ENCODE peak calls at places on chromosomes 2 and 18, in nine cellular contexts. Q is A549, C is H54, U is HepG2, M is body of pancreas, V is heart left ventricle, H is transverse colon, D is sigmoid colon, A is ovary. N is an unnamed sample.

GRCh38 chr18:74546751-74547530 is 12.6 kb downstream of the CNDP1 start:
- DNase-seq in Q (no peak), C (peak; percentile 2), U (no peak), M (peak; percentile 37), V (peak; percentile 68), H (no peak), D (no peak), A (no peak), N (no peak)

GRCh38 chr2:179031731-179032408 is 18.1 kb downstream of the CCDC141 start:
- DNase-seq in Q (no peak), C (no peak), U (no peak), M (no peak), V (no peak), H (no peak), D (no peak), A (no peak), N (no peak)

GRCh38 chr2:25098558-25099486 is 56.9 kb downstream of the EFR3B start:
- DNase-seq in Q (peak; percentile 35), C (no peak), U (no peak), M (peak; percentile 21), V (peak; percentile 62), H (peak; percentile 8), D (peak; percentile 83), A (peak; percentile 57), N (no peak)

GRCh38 chr2:198296665-198297308 is 492.4 kb downstream of the PLCL1 start:
- DNase-seq in Q (peak; percentile 26), C (no peak), U (peak; percentile 59), M (peak; percentile 60), V (peak; percentile 41), H (peak; percentile 40), D (no peak), A (peak; percentile 67), N (peak; percentile 53)

GRCh38 chr2:131010566-131010965 is 82.7 kb downstream of the FAM168B start:
- DNase-seq in Q (no peak), C (no peak), U (no peak), M (no peak), V (no peak), H (no peak), D (no peak), A (no peak), N (no peak)

GRCh38 chr2:42752299-42752698 is 11.6 kb downstream of the OXER1 start:
- DNase-seq in Q (no peak), C (no peak), U (no peak), M (peak; percentile 58), V (no peak), H (no peak), D (no peak), A (no peak), N (no peak)

GRCh38 chr2:235570256-235570655 is 76.4 kb downstream of the AGAP1 start:
- DNase-seq in Q (no peak), C (no peak), U (peak; percentile 28), M (no peak), V (no peak), H (no peak), D (no peak), A (no peak), N (no peak)

GRCh38 chr18:13612111-13612997 is 114.0 kb downstream of the FAM210A start:
- DNase-seq in Q (no peak), C (no peak), U (no peak), M (peak; percentile 22), V (no peak), H (peak; percentile 69), D (peak; percentile 57), A (no peak), N (no peak)

GRCh38 chr2:128300621-128301020 is 18.0 kb downstream of the HS6ST1 start:
- DNase-seq in Q (no peak), C (no peak), U (no peak), M (no peak), V (no peak), H (no peak), D (no peak), A (peak; percentile 18), N (no peak)

GRCh38 chr2:241184901-241185300 is 3.6 kb upstream of the ANO7 start:
- DNase-seq in Q (no peak), C (no peak), U (no peak), M (no peak), V (no peak), H (no peak), D (no peak), A (no peak), N (no peak)

GRCh38 chr2:20675701-20676352 is 8.9 kb downstream of the GDF7 start:
- DNase-seq in Q (no peak), C (no peak), U (peak; percentile 78), M (peak; percentile 37), V (no peak), H (peak; percentile 72), D (no peak), A (no peak), N (no peak)

GRCh38 chr2:40348038-40348437 is 103.9 kb downstream of the SLC8A1 start:
- DNase-seq in Q (no peak), C (no peak), U (no peak), M (no peak), V (no peak), H (no peak), D (no peak), A (no peak), N (no peak)

GRCh38 chr2:62570861-62571698 is 65.1 kb upstream of the TMEM17 start:
- DNase-seq in Q (peak; percentile 58), C (no peak), U (no peak), M (peak; percentile 58), V (no peak), H (peak; percentile 40), D (peak; percentile 67), A (no peak), N (no peak)

GRCh38 chr2:218128781-218129478 is 3.1 kb downstream of the CXCR2 start:
- DNase-seq in Q (no peak), C (no peak), U (no peak), M (no peak), V (no peak), H (no peak), D (no peak), A (no peak), N (no peak)

GRCh38 chr2:226795281-226796011 is 4.2 kb downstream of the IRS1 start:
- DNase-seq in Q (no peak), C (no peak), U (no peak), M (no peak), V (peak; percentile 29), H (no peak), D (peak; percentile 77), A (peak; percentile 49), N (no peak)

GRCh38 chr2:213202006-213202405 is 50.6 kb upstream of the IKZF2 start:
- DNase-seq in Q (no peak), C (no peak), U (no peak), M (peak; percentile 6), V (no peak), H (no peak), D (no peak), A (no peak), N (no peak)

GRCh38 chr18:44943201-44943881 is 262.7 kb downstream of the SETBP1 start:
- DNase-seq in Q (no peak), C (no peak), U (no peak), M (peak; percentile 42), V (no peak), H (no peak), D (no peak), A (no peak), N (no peak)

DNA sequence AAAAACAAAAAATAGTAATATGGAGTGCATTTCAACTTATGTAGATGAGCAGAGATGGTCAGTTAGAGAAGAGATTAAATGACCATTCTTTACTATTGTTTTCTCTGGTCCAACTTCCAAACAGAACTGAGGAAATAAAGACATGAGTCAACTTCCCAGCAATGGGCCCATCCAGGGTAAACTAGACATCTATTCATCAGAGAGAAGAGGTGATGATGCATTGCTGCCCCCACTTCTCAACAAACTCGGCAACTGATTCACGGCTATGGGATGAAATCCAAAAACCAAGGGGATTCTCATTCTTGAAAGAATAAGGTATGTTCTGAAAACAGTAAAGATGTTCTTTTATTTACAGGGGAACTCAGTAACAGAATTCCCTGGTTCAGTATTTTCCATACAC is 190.7 kb downstream of the RDH14 start:
- DNase-seq in Q (no peak), C (no peak), U (no peak), M (no peak), V (no peak), H (no peak), D (no peak), A (no peak), N (no peak)
- TF ChIP-seq POLR2A in Q (no peak), C (no peak), U (no peak), M (no peak), V (no peak), H (no peak), D (no peak), A (no peak), N (no peak)

DNA sequence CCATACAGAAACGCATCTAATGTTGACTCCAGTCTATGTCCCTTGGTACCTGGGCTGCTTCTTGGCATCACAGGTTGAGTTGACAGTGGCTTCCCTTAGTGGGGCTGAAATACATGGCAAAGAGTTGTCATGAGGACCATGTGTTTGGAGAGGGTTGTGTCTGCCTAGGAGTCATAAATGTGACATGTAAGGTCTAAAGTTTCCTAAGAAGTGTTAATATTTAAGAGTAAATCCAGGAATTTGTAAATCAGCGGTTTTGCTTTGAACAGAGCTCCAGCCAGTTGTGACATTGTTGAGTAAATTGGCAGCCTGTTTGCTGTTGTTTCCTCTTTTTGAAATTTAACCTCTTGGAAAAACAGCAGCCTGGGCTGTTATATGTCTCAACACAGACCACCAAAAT is 68.5 kb upstream of the RND3 start:
- DNase-seq in Q (no peak), C (no peak), U (no peak), M (no peak), V (no peak), H (no peak), D (no peak), A (no peak), N (no peak)
- TF ChIP-seq POLR2A in Q (no peak), C (no peak), U (no peak), M (no peak), V (no peak), H (no peak), D (no peak), A (no peak), N (no peak)

GRCh38 chr18:9708057-9708881 is at the start of gene RAB31:
- DNase-seq in Q (peak; percentile 44), C (peak; percentile 78), U (no peak), M (peak; percentile 61), V (peak; percentile 86), H (peak; percentile 74), D (peak; percentile 94), A (peak; percentile 85), N (peak; percentile 71)
- TF ChIP-seq POLR2A in Q (peak; percentile 40), C (peak; percentile 79), U (no peak), M (no peak), V (no peak), H (peak; percentile 38), D (peak; percentile 19), A (peak; percentile 72), N (peak; percentile 21)

DNA sequence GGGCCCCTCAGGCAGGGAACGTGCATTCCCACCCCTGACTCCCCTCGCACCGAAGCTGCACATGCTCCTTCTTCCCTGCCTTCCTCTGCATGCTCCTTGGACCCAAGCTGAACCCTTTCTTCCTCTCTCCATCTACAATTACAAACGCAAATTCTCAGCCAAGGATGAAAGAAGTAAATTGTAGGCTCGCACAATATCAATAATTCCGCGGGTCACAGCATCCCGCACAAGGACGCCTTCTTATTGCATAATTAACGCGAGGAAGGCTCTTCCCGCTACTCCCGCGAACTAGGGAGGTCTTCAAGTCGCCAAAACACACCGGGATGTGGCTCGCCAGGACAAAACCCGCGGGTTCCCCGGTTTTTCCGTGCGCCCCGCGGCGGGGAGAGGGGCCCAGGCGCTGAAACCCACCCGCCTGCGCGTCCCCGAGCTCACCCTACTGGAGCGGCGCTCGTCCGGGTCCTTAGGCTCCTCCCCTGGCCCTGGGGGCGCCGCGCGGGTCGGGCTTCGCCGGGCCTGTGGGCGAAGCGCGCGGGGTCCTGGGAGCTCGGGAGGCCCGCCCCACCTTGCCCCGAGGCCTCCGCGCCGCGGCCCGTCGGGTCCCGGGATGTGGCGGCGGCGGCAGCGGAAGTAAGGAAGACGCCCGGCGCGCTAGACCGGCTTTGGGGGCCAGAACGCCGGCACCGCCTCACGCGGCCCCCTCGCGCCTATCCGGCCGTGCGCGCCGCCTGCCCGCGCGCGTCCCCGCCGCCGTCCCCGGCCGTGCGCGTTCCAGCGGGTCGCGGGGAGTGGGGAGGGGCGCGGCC is at the start of gene CHST10:
- DNase-seq in Q (peak; percentile 63), C (peak; percentile 71), U (peak; percentile 42), M (peak; percentile 50), V (peak; percentile 67), H (peak; percentile 33), D (peak; percentile 72), A (peak; percentile 61), N (peak; percentile 78)
- TF ChIP-seq POLR2A in Q (peak; percentile 71), C (peak; percentile 67), U (peak; percentile 45), M (peak; percentile 42), V (no peak), H (no peak), D (no peak), A (peak; percentile 36), N (peak; percentile 50)

N was measured in erythroblast.